ENCODE peak calls at places on chromosomes 13 and 19, in ten cellular contexts. C, J, B, L, Q, U, D, X, F and P are unnamed samples.

GRCh38 chr13:95060120-95060519 is 241.1 kb downstream of the ABCC4 start:
- DNase-seq in J (no peak), U (no peak), Q (no peak), X (no peak), L (no peak), C (no peak), F (no peak), D (no peak), B (no peak), P (no peak)

GRCh38 chr13:20436505-20436904 is 89.2 kb downstream of the CRYL1 start:
- DNase-seq in Q (no peak), L (no peak), F (no peak), J (no peak), D (no peak), B (no peak), C (no peak), U (no peak), X (no peak), P (no peak)

GRCh38 chr13:99227909-99228688 is 27.4 kb downstream of the UBAC2 start:
- DNase-seq in U (no peak), D (no peak), J (no peak), F (no peak), X (no peak), Q (no peak), B (peak), C (no peak), L (no peak), P (no peak)

GRCh38 chr19:7905298-7905697 is 1.6 kb downstream of the MAP2K7 start:
- DNase-seq in D (no peak), C (no peak), Q (no peak), L (no peak), X (no peak), F (no peak), J (no peak), B (no peak), U (no peak), P (peak)

GRCh38 chr19:11657307-11657706 is 60.0 kb downstream of the ZNF627 start:
- DNase-seq in X (no peak), Q (no peak), F (peak), J (no peak), D (peak), U (no peak), C (no peak), B (no peak), L (no peak), P (no peak)

GRCh38 chr13:104553156-104553555 is 1486.9 kb upstream of the SLC10A2 start:
- DNase-seq in D (no peak), C (no peak), J (peak), L (no peak), F (no peak), U (no peak), Q (no peak), X (no peak), B (no peak), P (no peak)

GRCh38 chr13:42836930-42837329 is 55.5 kb downstream of the FAM216B start:
- DNase-seq in U (no peak), X (no peak), L (no peak), J (peak), C (no peak), D (no peak), F (no peak), Q (no peak), B (no peak), P (no peak)

GRCh38 chr13:68588623-68589022 is 1358.5 kb upstream of the PCDH9 start:
- DNase-seq in B (no peak), L (no peak), X (no peak), C (no peak), U (no peak), Q (no peak), F (no peak), J (no peak), D (no peak), P (no peak)

GRCh38 chr13:113120300-113121182 is 2.1 kb upstream of the F10 start:
- DNase-seq in Q (no peak), L (peak), B (no peak), X (no peak), F (no peak), U (peak), J (no peak), C (no peak), D (no peak), P (peak)

GRCh38 chr13:114311387-114311786 is 2.9 kb upstream of the CHAMP1 start:
- DNase-seq in L (no peak), B (no peak), J (no peak), D (no peak), F (no peak), Q (no peak), X (no peak), U (no peak), C (no peak), P (no peak)

GRCh38 chr13:114309806-114310410 is 4.4 kb upstream of the CHAMP1 start:
- DNase-seq in B (no peak), X (no peak), D (no peak), J (no peak), U (no peak), Q (no peak), L (no peak), C (no peak), F (no peak), P (no peak)

GRCh38 chr13:114310961-114311360 is 3.3 kb upstream of the CHAMP1 start:
- DNase-seq in D (no peak), Q (no peak), L (no peak), U (no peak), J (peak), F (no peak), B (no peak), C (no peak), X (no peak), P (no peak)

GRCh38 chr13:114311908-114312307 is 2.4 kb upstream of the CHAMP1 start:
- DNase-seq in J (no peak), D (no peak), C (no peak), L (no peak), F (no peak), B (no peak), X (no peak), Q (no peak), U (no peak), P (no peak)

DNA sequence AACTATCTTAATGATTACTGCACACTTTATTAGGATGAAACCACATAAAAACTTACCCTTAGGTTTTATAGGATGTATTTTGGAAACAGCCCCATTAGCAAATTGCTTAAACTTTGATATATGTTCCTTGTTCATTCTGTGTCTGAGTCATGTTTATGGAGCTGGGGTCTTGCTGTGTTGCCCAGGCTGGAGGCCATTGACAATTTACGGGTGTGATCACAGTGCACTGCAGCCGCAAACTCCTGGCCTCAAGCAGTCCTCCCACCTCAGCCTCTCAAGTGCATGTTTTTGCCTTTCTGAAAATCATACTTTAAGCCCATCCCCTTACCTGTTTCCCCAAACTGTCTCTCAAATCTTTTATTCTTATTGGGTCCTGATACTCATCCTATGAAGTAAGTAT is 5.2 kb upstream of the CHAMP1 start:
- DNase-seq in L (no peak), F (no peak), C (no peak), D (no peak), J (no peak), Q (no peak), U (no peak), B (no peak), X (no peak), P (no peak)
- H3K27ac ChIP-seq in L (no peak), F (no peak), C (no peak), D (no peak), J (no peak), Q (no peak), U (no peak), B (no peak), X (no peak), P (no peak)

DNA sequence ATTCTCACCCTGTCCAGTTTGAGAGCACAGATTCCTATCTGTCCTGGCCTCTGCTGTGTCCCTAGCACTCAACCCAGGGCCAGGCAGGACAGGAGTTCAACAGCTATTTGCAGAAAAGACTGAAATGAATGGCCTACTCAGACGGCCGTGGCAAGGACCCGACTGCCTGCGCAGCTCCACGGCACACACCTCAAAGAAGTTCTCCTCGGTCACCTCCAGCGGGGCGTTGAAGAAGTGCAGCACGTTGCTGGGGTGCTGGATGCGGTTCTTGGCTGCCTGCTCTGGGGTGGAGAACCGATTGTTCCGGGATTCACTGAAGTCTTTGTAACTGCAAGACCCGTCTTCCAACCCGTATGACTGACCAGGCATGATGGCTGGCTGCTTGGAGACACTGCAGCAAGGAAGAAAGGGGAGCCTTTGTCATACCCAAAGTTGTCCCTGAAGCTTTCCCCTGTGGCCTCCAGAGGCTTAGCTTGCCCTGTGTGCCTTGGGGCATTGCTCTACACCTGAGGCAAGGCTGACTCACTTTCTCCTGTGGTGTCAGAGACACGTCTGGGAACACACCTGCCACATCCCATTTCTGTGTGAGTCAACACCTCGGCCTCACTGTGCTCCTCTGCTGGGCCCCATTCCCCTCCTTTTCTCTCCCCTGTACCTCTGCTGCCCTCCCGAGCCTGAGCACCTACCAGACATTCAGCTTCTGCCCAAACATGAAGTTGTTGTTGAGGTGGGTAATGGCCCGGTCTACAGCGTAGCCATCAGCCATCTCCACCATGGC is 6.8 kb upstream of the ECH1 start:
- DNase-seq in F (no peak), U (no peak), L (no peak), D (peak), B (no peak), J (no peak), X (no peak), Q (no peak), C (no peak), P (peak)
- H3K27ac ChIP-seq in F (no peak), U (no peak), L (no peak), D (peak), B (peak), J (no peak), X (no peak), Q (no peak), C (peak), P (peak)

DNA sequence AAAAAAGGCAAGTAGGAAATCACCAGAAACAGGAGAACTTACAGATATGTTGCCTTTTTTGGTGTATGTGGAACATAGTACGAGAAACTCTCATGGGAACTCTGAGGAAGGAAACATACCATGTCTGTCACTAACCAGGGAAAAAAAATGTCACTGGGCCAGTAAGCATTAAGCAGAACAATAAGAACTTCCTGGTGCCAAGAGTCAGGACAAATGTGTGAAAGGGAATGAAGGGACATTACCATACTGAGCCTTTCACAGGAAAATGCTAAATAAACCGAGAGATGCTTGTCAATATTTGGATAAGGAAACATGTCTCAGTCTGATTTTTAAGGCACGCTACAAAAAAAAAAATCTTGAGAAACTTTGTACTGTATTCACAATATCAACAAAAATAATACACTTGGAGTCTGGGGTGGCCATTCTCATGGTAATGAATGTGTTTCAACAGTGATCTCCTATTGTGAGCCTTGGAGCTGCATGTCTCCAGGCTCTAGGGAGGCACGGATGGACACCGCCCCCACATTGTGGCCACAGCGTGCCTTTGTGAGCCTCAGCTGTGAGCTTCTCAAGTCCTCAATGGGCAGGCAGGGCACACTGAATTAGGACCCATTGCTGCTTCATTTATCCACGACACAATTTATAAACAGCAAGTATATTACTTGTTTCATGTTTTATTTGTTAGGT is 113.0 kb upstream of the ARGLU1 start:
- DNase-seq in X (no peak), Q (no peak), B (no peak), L (no peak), J (no peak), F (no peak), U (no peak), D (no peak), C (no peak), P (no peak)
- H3K27ac ChIP-seq in X (no peak), Q (peak), B (no peak), L (no peak), J (no peak), F (no peak), U (no peak), D (no peak), C (no peak), P (no peak)

GRCh38 chr19:49877020-49877878 is at the start of the genes AKT1S1 and TBC1D17:
- DNase-seq in Q (peak), D (peak), J (peak), B (peak), F (peak), C (peak), L (peak), X (peak), U (peak), P (peak)
- H3K27ac ChIP-seq in Q (peak), D (peak), J (peak), B (peak), F (peak), C (peak), L (peak), X (peak), U (peak), P (peak)

GRCh38 chr19:19388568-19389555 is 16.6 kb upstream of the GATAD2A start:
- DNase-seq in X (no peak), B (no peak), Q (no peak), C (no peak), D (no peak), L (no peak), F (no peak), J (no peak), U (peak), P (no peak)
- H3K27ac ChIP-seq in X (peak), B (peak), Q (peak), C (peak), D (no peak), L (peak), F (no peak), J (no peak), U (peak), P (peak)

GRCh38 chr19:6098574-6098973 is 11.7 kb downstream of the RFX2 start:
- DNase-seq in D (no peak), C (no peak), U (no peak), J (no peak), Q (no peak), L (no peak), X (no peak), F (no peak), B (no peak), P (no peak)
- H3K27ac ChIP-seq in D (no peak), C (peak), U (no peak), J (no peak), Q (no peak), L (no peak), X (no peak), F (peak), B (peak), P (peak)

GRCh38 chr19:3606690-3607289 is at the start of gene TBXA2R:
- DNase-seq in B (peak), X (no peak), L (peak), D (peak), Q (peak), U (peak), C (peak), F (peak), J (peak), P (peak)

GRCh38 chr19:3605770-3606169 is 905 bp downstream of the TBXA2R start:
- DNase-seq in Q (no peak), X (no peak), J (no peak), C (no peak), L (no peak), D (no peak), U (no peak), F (no peak), B (no peak), P (no peak)

GRCh38 chr19:3604987-3605343 is 1.7 kb downstream of the TBXA2R start:
- DNase-seq in U (no peak), L (peak), X (no peak), B (no peak), Q (no peak), J (no peak), D (no peak), F (no peak), C (no peak), P (peak)

GRCh38 chr19:3605361-3605760 is 1.3 kb downstream of the TBXA2R start:
- DNase-seq in D (no peak), B (no peak), C (no peak), F (no peak), Q (no peak), J (no peak), X (no peak), U (no peak), L (no peak), P (no peak)

DNA sequence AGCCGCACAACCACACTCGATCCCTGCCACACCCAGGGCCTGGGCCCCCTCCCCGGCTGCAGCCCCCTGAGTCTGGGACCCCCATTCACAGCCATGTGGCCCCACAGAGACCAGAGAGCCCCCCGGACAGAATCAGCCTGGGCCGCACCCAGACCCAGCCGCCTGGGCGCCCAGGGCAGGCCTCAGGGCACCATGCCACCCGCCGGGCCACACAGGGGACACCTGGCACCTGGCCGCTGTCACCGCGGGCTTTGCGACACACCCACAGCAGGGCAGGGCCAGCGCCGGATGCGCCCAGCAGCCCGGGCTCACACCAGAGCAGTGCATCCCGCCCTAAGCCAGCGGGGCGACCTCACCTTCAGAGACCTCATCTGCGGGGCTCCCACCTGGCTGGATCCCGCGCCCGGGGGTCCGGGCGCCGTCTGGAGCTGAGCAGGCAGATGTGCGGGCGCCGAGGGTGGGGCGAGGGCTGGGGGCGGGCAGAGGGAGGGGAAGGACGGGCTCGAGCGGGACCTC is 443 bp downstream of the TBXA2R start:
- DNase-seq in J (no peak), U (peak), B (no peak), D (peak), C (peak), X (no peak), Q (no peak), L (peak), F (peak), P (no peak)
- H3K27ac ChIP-seq in J (no peak), U (peak), B (peak), D (no peak), C (peak), X (peak), Q (peak), L (peak), F (no peak), P (peak)